ENCODE peak calls at places on chromosomes 13 and 19, in six cellular contexts. G is thoracic aorta, U is breast epithelium, H is AG04450, S is pancreas, F is hepatocyte. T is an unnamed sample.

GRCh38 chr19:2259331-2259730 is 3.1 kb upstream of the JSRP1 start:
- DNase-seq in S (no peak), H (no peak), G (no peak), U (no peak), F (no peak), T (no peak)

GRCh38 chr19:58429745-58430144 is 10.2 kb downstream of the ZNF132 start:
- DNase-seq in H (no peak), G (no peak), S (no peak), U (no peak), F (no peak), T (no peak)

GRCh38 chr13:97188207-97188606 is 33.9 kb upstream of the MBNL2 start:
- DNase-seq in H (no peak), F (no peak), S (no peak), U (no peak), G (no peak), T (no peak)

GRCh38 chr19:11422163-11423068 is 3.3 kb upstream of the RGL3 start:
- DNase-seq in S (peak; percentile 76), G (no peak), H (no peak), F (peak; percentile 86), U (peak; percentile 88), T (no peak)

GRCh38 chr19:3977242-3978143 is 6.6 kb upstream of the DAPK3 start:
- DNase-seq in U (peak; percentile 23), G (no peak), S (no peak), F (peak; percentile 9), H (no peak), T (peak; percentile 50)

GRCh38 chr13:97001641-97002040 is 7.4 kb upstream of the OXGR1 start:
- DNase-seq in H (no peak), G (no peak), S (no peak), U (no peak), F (no peak), T (no peak)

GRCh38 chr13:44373601-44374347 is at the start of gene SERP2:
- DNase-seq in H (no peak), F (peak; percentile 55), G (no peak), U (no peak), S (peak; percentile 13), T (peak; percentile 69)

GRCh38 chr19:5966215-5966614 is 11.7 kb downstream of the RANBP3 start:
- DNase-seq in F (peak; percentile 72), G (no peak), S (no peak), U (no peak), H (peak; percentile 79), T (no peak)

GRCh38 chr13:65063753-65064152 is 2166.4 kb downstream of the PCDH9 start:
- DNase-seq in S (no peak), H (peak; percentile 71), F (no peak), U (no peak), G (no peak), T (no peak)

GRCh38 chr13:105395041-105395440 is 1140.4 kb downstream of the EFNB2 start:
- DNase-seq in S (no peak), G (no peak), U (no peak), H (no peak), F (no peak), T (no peak)

GRCh38 chr19:27779953-27780352 is 1433.0 kb downstream of the UQCRFS1 start:
- DNase-seq in U (no peak), S (no peak), F (no peak), H (no peak), G (no peak), T (no peak)

GRCh38 chr13:52405767-52406494 is at the start of gene THSD1:
- DNase-seq in U (peak; percentile 39), F (peak; percentile 45), G (no peak), H (no peak), S (peak; percentile 7), T (peak; percentile 40)

GRCh38 chr13:94657167-94657566 is 55.2 kb downstream of the SOX21 start:
- DNase-seq in F (no peak), U (no peak), S (no peak), G (no peak), H (no peak), T (no peak)

GRCh38 chr13:34864650-34865049 is 77.4 kb upstream of the NBEA start:
- DNase-seq in G (no peak), S (no peak), F (peak; percentile 21), U (no peak), H (no peak), T (no peak)

GRCh38 chr19:4369109-4369887 is 25.9 kb downstream of the MPND start:
- DNase-seq in S (peak; percentile 37), G (no peak), F (no peak), H (no peak), U (peak; percentile 65), T (no peak)

GRCh38 chr19:30662211-30662861 is 290.2 kb downstream of the ZNF536 start:
- DNase-seq in H (no peak), U (no peak), G (no peak), S (peak; percentile 63), F (no peak), T (no peak)

GRCh38 chr13:68078457-68078856 is 848.3 kb upstream of the PCDH9 start:
- DNase-seq in H (no peak), G (no peak), S (no peak), F (no peak), U (no peak), T (no peak)

GRCh38 chr19:11078893-11079292 is 10.4 kb upstream of the LDLR start:
- DNase-seq in U (no peak), H (no peak), S (no peak), G (no peak), F (no peak), T (no peak)

GRCh38 chr13:98575876-98576214 is 1.1 kb downstream of the STK24 start:
- DNase-seq in U (no peak), G (no peak), F (no peak), H (no peak), S (no peak), T (no peak)

GRCh38 chr19:42110658-42111057 is 21.6 kb downstream of the POU2F2 start:
- DNase-seq in G (no peak), U (no peak), S (no peak), F (no peak), H (no peak), T (no peak)

GRCh38 chr13:110157718-110158117 is 149.2 kb downstream of the COL4A1 start:
- DNase-seq in S (no peak), F (no peak), G (no peak), U (no peak), H (no peak), T (no peak)
- TF ChIP-seq CTCF in S (no peak), F (no peak), G (no peak), U (no peak), H (no peak), T (no peak)

GRCh38 chr19:29504454-29504853 is 21.3 kb upstream of the VSTM2B start:
- DNase-seq in U (no peak), F (no peak), G (no peak), S (no peak), H (no peak), T (no peak)

GRCh38 chr19:29503140-29503758 is 22.5 kb upstream of the VSTM2B start:
- DNase-seq in H (no peak), F (no peak), U (no peak), S (no peak), G (no peak), T (no peak)

GRCh38 chr19:29503785-29504184 is 22.0 kb upstream of the VSTM2B start:
- DNase-seq in U (no peak), G (no peak), F (no peak), S (no peak), H (no peak), T (no peak)

GRCh38 chr19:29501816-29502580 is 23.8 kb upstream of the VSTM2B start:
- DNase-seq in G (no peak), H (no peak), F (no peak), U (no peak), S (no peak), T (no peak)

GRCh38 chr19:29502581-29502850 is 23.3 kb upstream of the VSTM2B start:
- DNase-seq in G (no peak), U (no peak), F (no peak), S (no peak), H (no peak), T (no peak)
- H3K4me3 ChIP-seq in G (no peak overlapping the region), U (no peak overlapping the region), F (no peak overlapping the region), S (no peak overlapping the region), H (no peak overlapping the region), T (no peak overlapping the region)

GRCh38 chr13:27933580-27934328 is 14.0 kb downstream of the PDX1 start:
- DNase-seq in F (no peak), G (no peak), U (no peak), H (no peak), S (peak; percentile 18), T (no peak)
- H3K27me3 ChIP-seq in F (peaks cover 34% of the 10 kb centered on the region), G (no peaks in the 10 kb centered on the region), U (peaks cover 29% of the 10 kb centered on the region), H (peaks cover 18% of the 10 kb centered on the region), S (no peaks in the 10 kb centered on the region), T (peaks cover 36% of the 10 kb centered on the region)

GRCh38 chr19:628168-628567 is 5.2 kb downstream of the POLRMT start:
- DNase-seq in S (no peak), U (no peak), F (no peak), H (no peak), G (no peak), T (no peak)
- TF ChIP-seq CTCF in S (no peak), U (no peak), F (peak; percentile 26), H (peak; percentile 36), G (no peak), T (peak; percentile 53)

GRCh38 chr13:59750860-59751259 is 412.9 kb downstream of the DIAPH3 start:
- DNase-seq in H (peak; percentile 13), G (no peak), F (peak; percentile 66), U (no peak), S (peak; percentile 9), T (peak; percentile 34)
- H3K4me3 ChIP-seq in H (peak overlapping the region; percentile 18), G (peak overlapping the region; percentile 48), F (no peak overlapping the region), U (no peak overlapping the region), S (no peak overlapping the region), T (peak overlapping the region; percentile 17)

GRCh38 chr19:45931055-45931454 is 16.5 kb upstream of the NANOS2 start:
- DNase-seq in F (no peak), H (no peak), G (no peak), S (no peak), U (no peak), T (no peak)
- H3K27me3 ChIP-seq in F (peaks cover 10% of the 10 kb centered on the region), H (peaks cover 23% of the 10 kb centered on the region), G (no peaks in the 10 kb centered on the region), S (no peaks in the 10 kb centered on the region), U (peaks cover 34% of the 10 kb centered on the region), T (no peaks in the 10 kb centered on the region)

GRCh38 chr19:52689804-52690394 is 44.9 kb downstream of the ZNF611 start:
- DNase-seq in G (peak; percentile 4), U (peak; percentile 26), F (peak; percentile 40), H (no peak), S (peak; percentile 36), T (peak; percentile 29)

GRCh38 chr19:52691737-52692136 is 43.1 kb downstream of the ZNF611 start:
- DNase-seq in U (no peak), S (no peak), F (no peak), H (no peak), G (no peak), T (no peak)

GRCh38 chr19:52692431-52693008 is 42.3 kb downstream of the ZNF611 start:
- DNase-seq in H (no peak), F (no peak), S (no peak), G (no peak), U (no peak), T (no peak)

GRCh38 chr19:52691215-52691610 is 43.6 kb downstream of the ZNF611 start:
- DNase-seq in S (no peak), F (no peak), U (no peak), H (no peak), G (no peak), T (no peak)

GRCh38 chr19:52690395-52691214 is 44.2 kb downstream of the ZNF611 start:
- DNase-seq in G (peak; percentile 82), F (peak; percentile 96), H (peak; percentile 80), S (peak; percentile 89), U (peak; percentile 94), T (peak; percentile 92)
- TF ChIP-seq CTCF in G (peak; percentile 49), F (peak; percentile 9), H (no peak), S (no peak), U (no peak), T (no peak)

GRCh38 chr19:53982056-53982455 is 9.4 kb upstream of the CACNG6 start:
- DNase-seq in F (peak; percentile 55), H (no peak), U (no peak), G (no peak), S (no peak), T (no peak)
- H3K4me3 ChIP-seq in F (no peak overlapping the region), H (peak overlapping the region; percentile 41), U (peak overlapping the region; percentile 62), G (peak overlapping the region; percentile 38), S (peak overlapping the region; percentile 23), T (no peak overlapping the region)